ENCODE peak calls at places on chromosomes 4 and X, in six cellular contexts. C, B, H, N, X and Q are unnamed samples.

GRCh38 chr4:54281060-54281781 is 52.1 kb downstream of the PDGFRA start:
- DNase-seq in X (no peak), H (peak), C (peak), N (peak), B (peak), Q (peak)

GRCh38 chrX:110284159-110284558 is 33.7 kb downstream of the AMMECR1 start:
- DNase-seq in B (peak), C (peak), N (peak), H (no peak), X (no peak), Q (peak)

GRCh38 chr4:4969298-4969697 is 50.0 kb downstream of the CYTL1 start:
- DNase-seq in N (no peak), C (no peak), X (no peak), H (no peak), B (no peak), Q (no peak)

GRCh38 chr4:188110741-188111458 is 1.5 kb upstream of the TRIML2 start:
- DNase-seq in C (peak), H (no peak), N (no peak), X (no peak), B (no peak), Q (peak)

GRCh38 chr4:141427726-141428296 is 207.1 kb downstream of the ZNF330 start:
- DNase-seq in C (no peak), N (no peak), X (no peak), H (no peak), B (peak), Q (no peak)

GRCh38 chrX:132877954-132878536 is 80.4 kb downstream of the HS6ST2 start:
- DNase-seq in C (no peak), X (no peak), B (no peak), N (no peak), H (no peak), Q (no peak)

GRCh38 chr4:176387571-176387970 is 67.8 kb downstream of the SPCS3 start:
- DNase-seq in C (peak), B (no peak), X (no peak), N (peak), H (no peak), Q (no peak)

GRCh38 chrX:153209347-153209746 is 30.3 kb downstream of the MAGEA1 start:
- DNase-seq in N (no peak), X (no peak), H (no peak), B (no peak), C (peak), Q (no peak)

GRCh38 chrX:153635388-153635787 is 11.6 kb upstream of the DUSP9 start:
- DNase-seq in H (no peak), B (no peak), C (no peak), X (peak), N (no peak), Q (no peak)

GRCh38 chrX:68672581-68673318 is 25.3 kb downstream of the STARD8 start:
- DNase-seq in N (no peak), C (no peak), H (peak), X (no peak), B (no peak), Q (no peak)

GRCh38 chr4:16439003-16439402 is 212.7 kb upstream of the TAPT1 start:
- DNase-seq in N (no peak), B (no peak), H (no peak), C (no peak), X (no peak), Q (peak)

DNA sequence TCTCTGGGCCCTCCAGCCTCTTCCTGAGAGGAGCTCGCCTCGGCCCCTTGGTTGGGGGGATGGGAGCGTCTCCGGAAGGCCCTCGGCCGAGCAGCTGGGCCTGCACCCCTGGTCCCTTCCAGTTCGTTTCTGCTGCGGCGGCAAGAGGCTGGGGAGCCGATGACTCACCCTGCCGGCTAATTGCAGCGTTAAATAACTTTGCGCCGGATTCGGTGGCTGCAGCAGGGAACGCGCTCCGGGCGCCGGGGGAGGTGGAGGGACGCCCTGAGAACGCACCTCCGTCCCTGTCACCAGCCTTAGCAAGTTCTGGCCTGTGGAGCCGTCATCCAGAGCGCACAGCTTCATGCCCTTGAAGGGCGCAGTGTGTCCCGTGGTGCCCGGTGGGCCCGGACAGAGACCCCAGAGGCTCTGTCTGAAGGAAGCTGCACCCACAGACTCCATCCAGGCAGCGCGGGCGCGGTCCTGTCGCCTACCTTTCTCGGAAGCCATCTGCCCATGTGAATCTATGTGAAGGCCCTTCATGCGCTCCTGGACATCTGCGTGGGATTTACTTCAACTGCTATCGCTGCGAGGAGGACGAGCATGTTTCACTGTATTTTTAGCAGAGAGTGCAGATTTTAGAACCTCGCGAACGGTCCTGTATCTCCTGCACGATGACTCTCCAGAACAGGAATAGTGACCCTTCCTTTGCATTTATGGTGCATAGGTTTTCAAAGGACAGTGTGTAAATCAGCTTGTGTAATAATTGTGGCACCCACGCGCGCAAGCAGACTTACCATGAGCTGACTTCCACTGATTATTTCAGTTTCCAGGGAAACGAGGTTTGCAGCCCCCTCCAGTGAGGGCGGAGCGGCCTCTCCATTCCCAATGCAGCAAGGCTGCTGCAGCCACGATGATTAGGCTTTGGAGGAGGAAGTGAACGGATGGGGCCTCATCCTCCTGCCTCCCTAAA is 1.7 kb upstream of the TMEM271 start:
- DNase-seq in C (peak), X (peak), B (peak), N (no peak), H (no peak), Q (no peak)
- H3K4me3 ChIP-seq in C (no peak), X (no peak), B (no peak), N (no peak), H (no peak), Q (no peak)

GRCh38 chr4:37902738-37903693 is 12.1 kb downstream of the TBC1D1 start:
- DNase-seq in N (no peak), C (no peak), H (no peak), X (no peak), B (no peak), Q (no peak)
- H3K4me3 ChIP-seq in N (no peak), C (no peak), H (no peak), X (no peak), B (no peak), Q (no peak)

DNA sequence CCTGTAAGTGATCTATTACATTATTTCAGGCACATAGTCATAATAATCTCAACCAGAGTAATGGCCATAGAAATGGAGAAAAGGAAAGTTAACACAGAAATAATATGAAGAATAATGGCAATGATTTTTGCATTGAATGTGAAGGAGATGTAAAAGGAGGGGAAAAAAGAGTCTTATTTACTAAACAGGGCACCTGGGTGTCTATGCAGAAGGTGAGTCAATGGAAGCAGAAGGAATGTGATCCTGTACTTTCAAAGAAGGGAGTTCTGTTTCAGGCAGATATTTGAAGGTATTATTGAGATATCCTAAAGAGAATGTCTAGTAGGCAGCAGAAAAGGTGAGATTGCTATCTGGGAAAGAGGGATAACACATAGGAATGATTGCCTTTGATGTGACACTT is 279.9 kb downstream of the INPP4B start:
- DNase-seq in C (no peak), X (no peak), H (no peak), B (no peak), N (no peak), Q (no peak)
- H3K4me3 ChIP-seq in C (no peak), X (no peak), H (no peak), B (no peak), N (no peak), Q (no peak)

DNA sequence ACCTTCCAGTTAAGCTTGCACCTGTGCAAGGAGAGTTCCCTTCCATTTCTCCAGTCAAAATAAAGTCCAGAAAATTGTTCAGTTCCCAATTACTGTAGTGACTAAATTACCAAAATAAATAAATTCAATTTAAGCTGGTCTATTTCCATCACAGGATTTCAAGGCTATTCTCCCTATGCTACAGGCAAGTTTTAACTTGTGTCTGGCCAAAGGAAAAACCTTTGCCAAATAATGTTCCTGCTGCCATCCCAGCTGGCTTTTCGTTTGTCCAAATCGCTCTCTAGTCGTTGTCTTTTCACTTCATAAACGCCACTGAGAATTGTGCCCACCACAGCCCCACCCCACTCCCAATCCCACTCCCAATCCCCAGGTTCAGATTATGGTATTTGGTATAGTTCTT is 2.4 kb downstream of the KCTD8 start:
- DNase-seq in H (no peak), B (no peak), N (no peak), C (no peak), X (no peak), Q (no peak)
- H3K4me3 ChIP-seq in H (peak), B (no peak), N (peak), C (no peak), X (no peak), Q (no peak)

GRCh38 chrX:7115557-7115956 is 32.0 kb upstream of the STS start:
- DNase-seq in X (no peak), C (peak), H (peak), B (peak), N (peak), Q (no peak)
- H3K4me3 ChIP-seq in X (no peak), C (no peak), H (no peak), B (no peak), N (no peak), Q (no peak)

GRCh38 chr4:119029847-119030535 is 105.6 kb upstream of the MYOZ2 start:
- DNase-seq in H (no peak), X (no peak), B (no peak), C (no peak), N (no peak), Q (no peak)
- H3K4me3 ChIP-seq in H (peak), X (no peak), B (no peak), C (no peak), N (no peak), Q (no peak)

DNA sequence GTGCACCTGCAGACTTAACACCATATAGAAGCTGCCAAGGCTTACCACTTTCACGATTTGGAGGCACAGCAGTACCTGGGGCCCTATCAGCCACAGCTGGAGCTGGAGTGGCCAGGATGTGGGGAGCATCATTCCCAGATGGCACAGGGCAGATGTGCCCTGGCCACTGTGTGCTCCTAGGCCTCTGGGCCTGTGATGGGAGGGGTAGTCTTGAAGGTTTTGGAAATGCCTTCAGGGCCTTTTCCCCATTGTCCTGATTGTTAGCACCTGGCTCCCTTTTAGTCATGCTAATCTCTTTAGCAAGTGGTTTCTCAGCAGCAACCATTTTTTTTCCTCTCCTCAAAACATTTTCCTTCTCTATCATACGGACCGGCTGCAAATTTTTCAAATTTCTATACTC is 490.2 kb downstream of the RAB28 start:
- DNase-seq in C (no peak), B (no peak), X (no peak), N (no peak), H (no peak), Q (no peak)
- H3K4me3 ChIP-seq in C (no peak), B (no peak), X (no peak), N (no peak), H (no peak), Q (no peak)

GRCh38 chr4:148053298-148054003 is 321.6 kb downstream of the ARHGAP10 start:
- DNase-seq in X (no peak), C (no peak), H (no peak), B (no peak), N (no peak), Q (no peak)
- H3K4me3 ChIP-seq in X (no peak), C (no peak), H (no peak), B (no peak), N (no peak), Q (no peak)

GRCh38 chr4:94758700-94759399 is 1.1 kb downstream of the BMPR1B start:
- DNase-seq in X (peak), N (no peak), C (peak), B (no peak), H (peak), Q (peak)
- H3K4me3 ChIP-seq in X (peak), N (peak), C (peak), B (peak), H (peak), Q (peak)